ENCODE peak calls at places on chromosomes 13 and 19, in six cellular contexts. Y, J, N, M, Q and C are unnamed samples.

GRCh38 chr19:6890938-6891337 is 3.6 kb downstream of the ADGRE1 start:
- DNase-seq in Q (no peak), J (no peak), M (no peak), N (peak; percentile 8), Y (no peak), C (no peak)

GRCh38 chr19:47106819-47107200 is 6.8 kb downstream of the ZC3H4 start:
- DNase-seq in Q (no peak), Y (no peak), M (no peak), N (no peak), J (peak; percentile 49), C (no peak)

GRCh38 chr19:23313196-23313595 is 63.0 kb upstream of the ZNF724 start:
- DNase-seq in Q (no peak), J (no peak), N (no peak), M (no peak), Y (no peak), C (no peak)

GRCh38 chr19:51274037-51274370 is 23.1 kb downstream of the SIGLECL1 start:
- DNase-seq in M (no peak), Q (peak; percentile 0), Y (no peak), J (no peak), N (no peak), C (no peak)

GRCh38 chr13:42747399-42747873 is 33.9 kb upstream of the FAM216B start:
- DNase-seq in N (no peak), M (no peak), J (peak; percentile 97), Y (peak; percentile 97), Q (no peak), C (no peak)

GRCh38 chr19:43265664-43266025 is 3.7 kb downstream of the PSG9 start:
- DNase-seq in M (no peak), N (no peak), J (no peak), Q (no peak), Y (no peak), C (no peak)

GRCh38 chr13:27942972-27943371 is 23.2 kb downstream of the PDX1 start:
- DNase-seq in J (no peak), Q (no peak), Y (no peak), M (no peak), N (no peak), C (no peak)

GRCh38 chr19:4939466-4939865 is 29.4 kb upstream of the KDM4B start:
- DNase-seq in N (no peak), Q (no peak), Y (no peak), J (no peak), M (no peak), C (no peak)

GRCh38 chr19:15466851-15467733 is 2.7 kb upstream of the RASAL3 start:
- DNase-seq in M (no peak), Y (peak; percentile 72), J (peak; percentile 28), Q (no peak), N (peak; percentile 48), C (no peak)

GRCh38 chr13:44692173-44692713 is 116.1 kb upstream of the TSC22D1 start:
- DNase-seq in Y (peak; percentile 11), N (no peak), J (no peak), M (no peak), Q (peak; percentile 30), C (peak; percentile 49)